ENCODE peak calls at places on chromosomes 5 and 9, in four cellular contexts. One of them, this sample, is unnamed.
A peak's percentile ranks its signal among the peaks of the same experiment; 100 is the strongest.

GRCh38 chr5:72066658-72067057 is 40.6 kb upstream of the MAP1B start:
- DNase-seq in Peyer's patch: no peak
- DNase-seq in cardiac fibroblast: peak; percentile 79
- DNase-seq in GM06990: no peak
- DNase-seq in this sample: peak; percentile 44

GRCh38 chr5:173613433-173614144 is 2.9 kb downstream of the BOD1 start:
- DNase-seq in Peyer's patch: no peak
- DNase-seq in cardiac fibroblast: no peak
- DNase-seq in GM06990: no peak
- DNase-seq in this sample: no peak

GRCh38 chr9:134834217-134834956 is 46.2 kb upstream of the FCN2 start:
- DNase-seq in Peyer's patch: no peak
- DNase-seq in cardiac fibroblast: no peak
- DNase-seq in GM06990: no peak
- DNase-seq in this sample: no peak

GRCh38 chr5:154421868-154422267 is 23.9 kb upstream of the SAP30L start:
- DNase-seq in Peyer's patch: no peak
- DNase-seq in cardiac fibroblast: no peak
- DNase-seq in GM06990: no peak
- DNase-seq in this sample: no peak

GRCh38 chr9:20041717-20042116 is 252.9 kb upstream of the SLC24A2 start:
- DNase-seq in Peyer's patch: no peak
- DNase-seq in cardiac fibroblast: no peak
- DNase-seq in GM06990: no peak
- DNase-seq in this sample: no peak

GRCh38 chr9:91900057-91900816 is 49.8 kb downstream of the ROR2 start:
- DNase-seq in Peyer's patch: no peak
- DNase-seq in cardiac fibroblast: peak; percentile 44
- DNase-seq in GM06990: no peak
- DNase-seq in this sample: no peak

GRCh38 chr9:81665514-81665838 is 23.9 kb downstream of the TLE1 start:
- DNase-seq in Peyer's patch: no peak
- DNase-seq in cardiac fibroblast: peak; percentile 18
- DNase-seq in GM06990: no peak
- DNase-seq in this sample: no peak

GRCh38 chr5:90939208-90939607 is 380.6 kb downstream of the ADGRV1 start:
- DNase-seq in Peyer's patch: no peak
- DNase-seq in cardiac fibroblast: peak; percentile 11
- DNase-seq in GM06990: no peak
- DNase-seq in this sample: no peak

GRCh38 chr9:113359385-113359784 is 10.0 kb downstream of the BSPRY start:
- DNase-seq in Peyer's patch: no peak
- DNase-seq in cardiac fibroblast: no peak
- DNase-seq in GM06990: no peak
- DNase-seq in this sample: no peak